ENCODE peak calls at places on chromosomes 4 and X, in nine cellular contexts. One of them, this sample, is unnamed.

GRCh38 chrX:43175428-43175827 is 397.5 kb upstream of the PPP1R2C start:
- DNase-seq in vagina: no peak
- DNase-seq in Peyer's patch: no peak
- DNase-seq in suprapubic skin: no peak
- DNase-seq in HCT116: no peak
- DNase-seq in stomach: no peak
- DNase-seq in GM12892: no peak
- DNase-seq in uterus: no peak
- DNase-seq in heart left ventricle: no peak
- DNase-seq in this sample: no peak

GRCh38 chrX:56986138-56986537 is 9.2 kb downstream of the SPIN3 start:
- DNase-seq in HCT116: no peak
- DNase-seq in stomach: no peak
- DNase-seq in vagina: no peak
- DNase-seq in uterus: no peak
- DNase-seq in suprapubic skin: no peak
- DNase-seq in heart left ventricle: no peak
- DNase-seq in GM12892: no peak
- DNase-seq in Peyer's patch: no peak
- DNase-seq in this sample: no peak

GRCh38 chr4:140059159-140059558 is 94.8 kb downstream of the MAML3 start:
- DNase-seq in vagina: no peak
- DNase-seq in GM12892: no peak
- DNase-seq in HCT116: no peak
- DNase-seq in suprapubic skin: no peak
- DNase-seq in uterus: no peak
- DNase-seq in heart left ventricle: no peak
- DNase-seq in stomach: peak; percentile 48
- DNase-seq in Peyer's patch: no peak
- DNase-seq in this sample: no peak

GRCh38 chr4:15341733-15342300 is 86.0 kb upstream of the C1QTNF7 start:
- DNase-seq in suprapubic skin: peak; percentile 79
- DNase-seq in vagina: no peak
- DNase-seq in uterus: no peak
- DNase-seq in HCT116: no peak
- DNase-seq in Peyer's patch: no peak
- DNase-seq in stomach: no peak
- DNase-seq in heart left ventricle: no peak
- DNase-seq in GM12892: no peak
- DNase-seq in this sample: no peak

GRCh38 chr4:174119051-174119450 is 164.4 kb downstream of the FBXO8 start:
- DNase-seq in Peyer's patch: no peak
- DNase-seq in heart left ventricle: no peak
- DNase-seq in uterus: peak; percentile 20
- DNase-seq in stomach: no peak
- DNase-seq in suprapubic skin: no peak
- DNase-seq in HCT116: no peak
- DNase-seq in GM12892: no peak
- DNase-seq in vagina: no peak
- DNase-seq in this sample: peak; percentile 3

GRCh38 chr4:104592894-104593470 is 98.3 kb upstream of the CXXC4 start:
- DNase-seq in suprapubic skin: no peak
- DNase-seq in heart left ventricle: no peak
- DNase-seq in HCT116: no peak
- DNase-seq in GM12892: no peak
- DNase-seq in Peyer's patch: no peak
- DNase-seq in vagina: no peak
- DNase-seq in stomach: no peak
- DNase-seq in uterus: no peak
- DNase-seq in this sample: no peak

GRCh38 chr4:145938618-145939177 is at the start of gene ZNF827:
- DNase-seq in uterus: peak; percentile 59
- DNase-seq in heart left ventricle: peak; percentile 72
- DNase-seq in vagina: no peak
- DNase-seq in stomach: peak; percentile 59
- DNase-seq in HCT116: peak; percentile 64
- DNase-seq in Peyer's patch: peak; percentile 84
- DNase-seq in GM12892: no peak
- DNase-seq in suprapubic skin: no peak
- DNase-seq in this sample: no peak

GRCh38 chr4:31108762-31109161 is 388.6 kb downstream of the PCDH7 start:
- DNase-seq in stomach: no peak
- DNase-seq in HCT116: no peak
- DNase-seq in vagina: no peak
- DNase-seq in suprapubic skin: no peak
- DNase-seq in GM12892: no peak
- DNase-seq in uterus: no peak
- DNase-seq in Peyer's patch: no peak
- DNase-seq in heart left ventricle: no peak
- DNase-seq in this sample: no peak

GRCh38 chrX:110000854-110001701 is 1.8 kb upstream of the TMEM164 start:
- DNase-seq in uterus: no peak
- DNase-seq in heart left ventricle: no peak
- DNase-seq in GM12892: no peak
- DNase-seq in stomach: no peak
- DNase-seq in suprapubic skin: no peak
- DNase-seq in vagina: no peak
- DNase-seq in Peyer's patch: no peak
- DNase-seq in HCT116: no peak
- DNase-seq in this sample: no peak

GRCh38 chrX:24285082-24285481 is 28.8 kb downstream of the SUPT20HL2 start:
- DNase-seq in GM12892: no peak
- DNase-seq in suprapubic skin: no peak
- DNase-seq in HCT116: no peak
- DNase-seq in uterus: no peak
- DNase-seq in heart left ventricle: no peak
- DNase-seq in Peyer's patch: no peak
- DNase-seq in vagina: no peak
- DNase-seq in stomach: no peak
- DNase-seq in this sample: no peak

GRCh38 chr4:17851921-17852320 is 41.1 kb downstream of the NCAPG start:
- DNase-seq in heart left ventricle: no peak
- DNase-seq in Peyer's patch: no peak
- DNase-seq in suprapubic skin: no peak
- DNase-seq in stomach: no peak
- DNase-seq in HCT116: no peak
- DNase-seq in GM12892: no peak
- DNase-seq in uterus: no peak
- DNase-seq in vagina: no peak
- DNase-seq in this sample: no peak

GRCh38 chr4:8377103-8378075 is 63.1 kb downstream of the ACOX3 start:
- DNase-seq in HCT116: no peak
- DNase-seq in GM12892: no peak
- DNase-seq in Peyer's patch: peak; percentile 34
- DNase-seq in stomach: no peak
- DNase-seq in heart left ventricle: no peak
- DNase-seq in suprapubic skin: no peak
- DNase-seq in uterus: no peak
- DNase-seq in vagina: no peak
- DNase-seq in this sample: no peak

GRCh38 chr4:101993002-101993840 is 202.7 kb downstream of the BANK1 start:
- DNase-seq in stomach: no peak
- DNase-seq in heart left ventricle: no peak
- DNase-seq in uterus: no peak
- DNase-seq in Peyer's patch: no peak
- DNase-seq in suprapubic skin: no peak
- DNase-seq in HCT116: no peak
- DNase-seq in GM12892: no peak
- DNase-seq in vagina: no peak
- DNase-seq in this sample: no peak

GRCh38 chrX:13285229-13285628 is 34.6 kb downstream of the ATXN3L start:
- DNase-seq in GM12892: no peak
- DNase-seq in Peyer's patch: no peak
- DNase-seq in vagina: no peak
- DNase-seq in uterus: no peak
- DNase-seq in stomach: no peak
- DNase-seq in HCT116: no peak
- DNase-seq in heart left ventricle: no peak
- DNase-seq in suprapubic skin: no peak
- DNase-seq in this sample: no peak

DNA sequence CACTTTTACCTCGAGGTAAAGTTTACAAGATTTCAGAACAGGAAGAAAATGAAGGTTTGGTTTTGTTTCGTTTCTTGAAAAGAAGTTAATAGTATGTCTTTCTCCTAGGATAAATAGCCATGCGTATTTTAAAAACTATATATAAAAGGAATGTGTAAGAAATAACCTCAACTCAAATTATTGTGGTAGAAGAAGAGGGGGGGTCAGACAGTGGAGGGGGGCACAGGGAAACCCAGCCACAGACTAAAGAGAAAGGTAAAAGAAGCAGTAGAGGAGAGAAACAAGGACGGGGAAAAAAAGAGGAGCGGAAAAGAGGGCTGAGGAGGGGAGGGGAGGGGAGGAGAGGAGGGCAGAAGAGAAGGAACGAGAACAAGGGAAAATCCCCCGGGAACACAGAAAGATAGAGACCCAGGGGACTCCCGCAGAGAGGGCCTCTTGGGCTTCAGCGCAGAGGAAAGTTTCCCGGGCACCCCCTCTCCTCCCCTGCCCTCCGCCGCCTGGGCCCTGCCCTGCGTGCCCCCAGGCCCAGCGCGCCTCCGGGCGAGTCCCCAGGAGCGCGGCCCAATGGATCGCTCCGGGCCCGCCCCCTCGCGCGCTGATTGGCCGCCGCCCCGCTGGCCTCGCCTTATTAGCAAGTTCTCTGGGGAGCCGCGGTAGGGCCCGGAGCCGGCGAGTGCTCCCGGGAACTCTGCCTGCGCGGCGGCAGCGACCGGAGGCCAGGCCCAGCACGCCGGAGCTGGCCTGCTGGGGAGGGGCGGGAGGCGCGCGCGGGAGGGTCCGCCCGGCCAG is at the start of gene MSX1:
- DNase-seq in stomach: peak; percentile 87
- DNase-seq in vagina: no peak
- DNase-seq in Peyer's patch: peak; percentile 83
- DNase-seq in HCT116: peak; percentile 60
- DNase-seq in GM12892: peak; percentile 88
- DNase-seq in uterus: peak; percentile 92
- DNase-seq in heart left ventricle: peak; percentile 90
- DNase-seq in suprapubic skin: peak; percentile 94
- DNase-seq in this sample: peak; percentile 89
- TF ChIP-seq POLR2A in stomach: no peak
- TF ChIP-seq POLR2A in vagina: peak; percentile 97
- TF ChIP-seq POLR2A in Peyer's patch: no peak
- TF ChIP-seq POLR2A in HCT116: peak; percentile 98
- TF ChIP-seq POLR2A in GM12892: peak; percentile 51
- TF ChIP-seq POLR2A in uterus: peak; percentile 94
- TF ChIP-seq POLR2A in heart left ventricle: peak; percentile 94
- TF ChIP-seq POLR2A in suprapubic skin: peak; percentile 94
- TF ChIP-seq POLR2A in this sample: peak; percentile 98

GRCh38 chr4:25159837-25160713 is at the start of gene SEPSECS:
- DNase-seq in suprapubic skin: peak; percentile 99
- DNase-seq in Peyer's patch: peak; percentile 97
- DNase-seq in HCT116: peak; percentile 96
- DNase-seq in GM12892: peak; percentile 42
- DNase-seq in stomach: peak; percentile 99
- DNase-seq in uterus: peak; percentile 98
- DNase-seq in heart left ventricle: peak; percentile 98
- DNase-seq in vagina: peak; percentile 98
- DNase-seq in this sample: peak; percentile 49
- TF ChIP-seq POLR2A in suprapubic skin: peak; percentile 65
- TF ChIP-seq POLR2A in Peyer's patch: peak; percentile 95
- TF ChIP-seq POLR2A in HCT116: peak; percentile 90
- TF ChIP-seq POLR2A in GM12892: peak; percentile 96
- TF ChIP-seq POLR2A in stomach: no peak
- TF ChIP-seq POLR2A in uterus: peak; percentile 91
- TF ChIP-seq POLR2A in heart left ventricle: no peak
- TF ChIP-seq POLR2A in vagina: no peak
- TF ChIP-seq POLR2A in this sample: peak; percentile 81

DNA sequence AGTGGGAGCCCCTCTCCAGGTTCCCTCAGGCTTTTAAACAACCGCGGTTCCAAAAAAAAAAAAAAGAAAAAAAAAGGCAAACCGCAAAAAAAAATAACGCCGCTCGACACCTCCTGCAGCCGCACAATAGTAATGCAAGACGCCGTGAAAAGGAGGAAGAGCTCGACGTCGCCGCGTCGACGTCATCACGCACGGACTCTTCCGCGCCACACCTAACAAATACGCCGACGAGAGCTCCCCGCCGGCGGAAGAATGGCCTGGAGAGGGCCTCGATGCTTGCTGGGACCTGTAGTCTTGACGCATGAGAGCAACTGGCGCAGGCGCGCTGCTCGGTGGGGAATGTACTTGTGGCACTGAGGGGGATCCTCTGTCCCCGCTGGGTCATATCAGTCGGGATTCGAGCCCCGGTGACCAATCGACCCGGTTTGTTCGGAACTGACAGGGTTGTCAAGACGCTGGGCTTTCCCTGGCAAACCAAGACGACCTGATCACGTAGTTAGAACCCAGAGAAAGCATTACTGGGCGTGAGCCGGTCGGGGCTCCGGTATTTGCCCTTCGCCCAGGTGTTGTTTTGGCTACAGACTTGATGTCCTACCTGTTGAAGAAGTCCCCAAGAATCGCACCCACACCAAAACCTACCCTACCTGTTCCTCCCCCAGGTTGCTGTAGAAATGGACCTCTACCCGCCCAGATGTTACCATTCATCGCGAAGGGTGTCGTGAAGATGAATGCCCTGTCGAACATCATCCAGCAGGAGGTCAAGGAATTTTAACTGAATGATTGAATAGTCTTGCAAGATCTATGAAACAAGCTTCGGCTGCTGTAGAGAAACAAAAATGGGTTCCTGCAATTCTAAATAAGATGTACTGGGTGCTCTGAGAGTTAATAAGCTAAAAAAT is at the start of gene CBR4:
- DNase-seq in uterus: peak; percentile 96
- DNase-seq in Peyer's patch: peak; percentile 97
- DNase-seq in heart left ventricle: peak; percentile 97
- DNase-seq in stomach: peak; percentile 98
- DNase-seq in vagina: no peak
- DNase-seq in GM12892: peak; percentile 62
- DNase-seq in HCT116: peak; percentile 96
- DNase-seq in suprapubic skin: peak; percentile 99
- DNase-seq in this sample: peak; percentile 63
- TF ChIP-seq POLR2A in uterus: peak; percentile 89
- TF ChIP-seq POLR2A in Peyer's patch: peak; percentile 84
- TF ChIP-seq POLR2A in heart left ventricle: peak; percentile 95
- TF ChIP-seq POLR2A in stomach: no peak
- TF ChIP-seq POLR2A in vagina: peak; percentile 85
- TF ChIP-seq POLR2A in GM12892: peak; percentile 77
- TF ChIP-seq POLR2A in HCT116: peak; percentile 86
- TF ChIP-seq POLR2A in suprapubic skin: peak; percentile 70
- TF ChIP-seq POLR2A in this sample: peak; percentile 78

DNA sequence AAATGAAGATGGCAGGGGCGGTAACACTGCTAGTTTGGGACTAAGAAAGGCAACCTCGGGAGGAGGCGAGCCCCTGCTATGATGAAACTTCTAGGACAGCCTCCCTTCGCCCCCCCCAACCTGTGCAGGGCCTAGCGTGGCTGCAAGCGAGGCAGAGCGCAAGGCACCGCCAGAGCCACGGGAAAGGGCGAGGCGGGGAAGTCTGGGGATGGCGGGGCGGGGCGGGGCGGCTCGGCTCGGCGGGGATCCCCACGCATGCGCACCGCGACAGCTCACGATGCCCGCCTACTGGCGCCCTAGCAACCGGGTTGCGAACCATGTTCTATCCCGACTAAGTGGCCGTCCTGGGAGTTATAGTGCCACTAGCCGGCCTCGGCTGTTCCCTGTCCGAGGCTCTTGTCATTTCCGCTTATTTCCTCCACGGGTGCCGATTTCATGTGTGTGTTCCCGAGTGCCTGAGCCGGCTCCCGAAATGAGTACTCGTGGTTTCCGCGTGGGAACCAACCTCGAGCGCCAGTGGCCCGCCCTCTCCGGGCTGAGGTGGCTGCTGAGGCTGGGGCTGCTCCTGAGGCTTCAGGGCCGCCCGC is 28.7 kb upstream of the RBMX start:
- DNase-seq in Peyer's patch: peak; percentile 84
- DNase-seq in HCT116: peak; percentile 24
- DNase-seq in vagina: no peak
- DNase-seq in heart left ventricle: peak; percentile 82
- DNase-seq in stomach: peak; percentile 80
- DNase-seq in GM12892: peak; percentile 72
- DNase-seq in suprapubic skin: peak; percentile 86
- DNase-seq in uterus: peak; percentile 86
- DNase-seq in this sample: peak; percentile 66
- TF ChIP-seq POLR2A in Peyer's patch: no peak
- TF ChIP-seq POLR2A in HCT116: no peak
- TF ChIP-seq POLR2A in vagina: no peak
- TF ChIP-seq POLR2A in heart left ventricle: no peak
- TF ChIP-seq POLR2A in stomach: no peak
- TF ChIP-seq POLR2A in GM12892: no peak
- TF ChIP-seq POLR2A in suprapubic skin: no peak
- TF ChIP-seq POLR2A in uterus: no peak
- TF ChIP-seq POLR2A in this sample: no peak

This sample was measured in H54.